ENCODE peak calls at places on chromosomes 1 and 21, in eight cellular contexts. One of them, this sample, is unnamed.
A peak's percentile ranks its signal among the peaks of the same experiment; 100 is the strongest.

GRCh38 chr1:156115514-156116374 is 1.2 kb downstream of the LMNA start:
- DNase-seq in GM12864: no peak
- DNase-seq in AG09319: no peak
- DNase-seq in endothelial cell of umbilical vein: peak; percentile 61
- DNase-seq in esophagus squamous epithelium: no peak
- DNase-seq in fibroblast of lung: peak; percentile 71
- DNase-seq in fibroblast of mammary gland: peak; percentile 74
- DNase-seq in BJ: no peak
- DNase-seq in this sample: no peak

GRCh38 chr1:222654849-222655248 is 37.0 kb downstream of the MIA3 start:
- DNase-seq in GM12864: peak; percentile 77
- DNase-seq in AG09319: no peak
- DNase-seq in endothelial cell of umbilical vein: peak; percentile 8
- DNase-seq in esophagus squamous epithelium: peak; percentile 2
- DNase-seq in fibroblast of lung: no peak
- DNase-seq in fibroblast of mammary gland: peak; percentile 49
- DNase-seq in BJ: no peak
- DNase-seq in this sample: no peak

GRCh38 chr1:26913754-26914619 is at the start of gene NR0B2:
- DNase-seq in GM12864: no peak
- DNase-seq in AG09319: no peak
- DNase-seq in endothelial cell of umbilical vein: peak; percentile 12
- DNase-seq in esophagus squamous epithelium: no peak
- DNase-seq in fibroblast of lung: no peak
- DNase-seq in fibroblast of mammary gland: no peak
- DNase-seq in BJ: no peak
- DNase-seq in this sample: no peak

GRCh38 chr1:69915347-69915746 is 290.0 kb downstream of the LRRC40 start:
- DNase-seq in GM12864: no peak
- DNase-seq in AG09319: peak; percentile 42
- DNase-seq in endothelial cell of umbilical vein: peak; percentile 31
- DNase-seq in esophagus squamous epithelium: no peak
- DNase-seq in fibroblast of lung: peak; percentile 67
- DNase-seq in fibroblast of mammary gland: peak; percentile 61
- DNase-seq in BJ: peak; percentile 47
- DNase-seq in this sample: no peak

GRCh38 chr1:54407957-54408700 is 1.9 kb upstream of the SSBP3 start:
- DNase-seq in GM12864: no peak
- DNase-seq in AG09319: no peak
- DNase-seq in endothelial cell of umbilical vein: peak; percentile 77
- DNase-seq in esophagus squamous epithelium: no peak
- DNase-seq in fibroblast of lung: peak; percentile 80
- DNase-seq in fibroblast of mammary gland: peak; percentile 93
- DNase-seq in BJ: peak; percentile 66
- DNase-seq in this sample: no peak

GRCh38 chr1:204228896-204229295 is 15.1 kb upstream of the GOLT1A start:
- DNase-seq in GM12864: no peak
- DNase-seq in AG09319: no peak
- DNase-seq in endothelial cell of umbilical vein: no peak
- DNase-seq in esophagus squamous epithelium: no peak
- DNase-seq in fibroblast of lung: no peak
- DNase-seq in fibroblast of mammary gland: no peak
- DNase-seq in BJ: no peak
- DNase-seq in this sample: no peak

GRCh38 chr1:1080122-1080753 is 6.1 kb upstream of the RNF223 start:
- DNase-seq in GM12864: no peak
- DNase-seq in AG09319: no peak
- DNase-seq in endothelial cell of umbilical vein: peak; percentile 34
- DNase-seq in esophagus squamous epithelium: no peak
- DNase-seq in fibroblast of lung: peak; percentile 21
- DNase-seq in fibroblast of mammary gland: peak; percentile 37
- DNase-seq in BJ: peak; percentile 17
- DNase-seq in this sample: no peak

GRCh38 chr1:209387271-209387968 is 196.1 kb upstream of the CAMK1G start:
- DNase-seq in GM12864: no peak
- DNase-seq in AG09319: no peak
- DNase-seq in endothelial cell of umbilical vein: no peak
- DNase-seq in esophagus squamous epithelium: no peak
- DNase-seq in fibroblast of lung: no peak
- DNase-seq in fibroblast of mammary gland: no peak
- DNase-seq in BJ: no peak
- DNase-seq in this sample: no peak

GRCh38 chr21:35932232-35932911 is 128.0 kb downstream of the SETD4 start:
- DNase-seq in GM12864: peak; percentile 63
- DNase-seq in AG09319: peak; percentile 5
- DNase-seq in endothelial cell of umbilical vein: peak; percentile 95
- DNase-seq in esophagus squamous epithelium: no peak
- DNase-seq in fibroblast of lung: peak; percentile 85
- DNase-seq in fibroblast of mammary gland: peak; percentile 99
- DNase-seq in BJ: peak; percentile 60
- DNase-seq in this sample: no peak

GRCh38 chr21:35933466-35933865 is 126.9 kb downstream of the SETD4 start:
- DNase-seq in GM12864: no peak
- DNase-seq in AG09319: peak; percentile 58
- DNase-seq in endothelial cell of umbilical vein: peak; percentile 90
- DNase-seq in esophagus squamous epithelium: no peak
- DNase-seq in fibroblast of lung: peak; percentile 82
- DNase-seq in fibroblast of mammary gland: peak; percentile 96
- DNase-seq in BJ: peak; percentile 89
- DNase-seq in this sample: no peak
- TF ChIP-seq CTCF in GM12864: peak; percentile 10
- TF ChIP-seq CTCF in AG09319: peak; percentile 42
- TF ChIP-seq CTCF in endothelial cell of umbilical vein: peak; percentile 28
- TF ChIP-seq CTCF in esophagus squamous epithelium: no peak
- TF ChIP-seq CTCF in fibroblast of lung: peak; percentile 43
- TF ChIP-seq CTCF in fibroblast of mammary gland: peak; percentile 53
- TF ChIP-seq CTCF in BJ: peak; percentile 51
- TF ChIP-seq CTCF in this sample: peak; percentile 55

GRCh38 chr1:40784771-40785151 is 1.2 kb downstream of the KCNQ4 start:
- DNase-seq in GM12864: no peak
- DNase-seq in AG09319: no peak
- DNase-seq in endothelial cell of umbilical vein: no peak
- DNase-seq in esophagus squamous epithelium: no peak
- DNase-seq in fibroblast of lung: no peak
- DNase-seq in fibroblast of mammary gland: no peak
- DNase-seq in BJ: no peak
- DNase-seq in this sample: no peak

GRCh38 chr1:40782371-40782956 is 1.1 kb upstream of the KCNQ4 start:
- DNase-seq in GM12864: no peak
- DNase-seq in AG09319: no peak
- DNase-seq in endothelial cell of umbilical vein: no peak
- DNase-seq in esophagus squamous epithelium: no peak
- DNase-seq in fibroblast of lung: peak; percentile 18
- DNase-seq in fibroblast of mammary gland: no peak
- DNase-seq in BJ: no peak
- DNase-seq in this sample: no peak

GRCh38 chr1:40784141-40784770 is 669 bp downstream of the KCNQ4 start:
- DNase-seq in GM12864: no peak
- DNase-seq in AG09319: no peak
- DNase-seq in endothelial cell of umbilical vein: no peak
- DNase-seq in esophagus squamous epithelium: no peak
- DNase-seq in fibroblast of lung: no peak
- DNase-seq in fibroblast of mammary gland: no peak
- DNase-seq in BJ: no peak
- DNase-seq in this sample: no peak

GRCh38 chr1:40781614-40781971 is 2.0 kb upstream of the KCNQ4 start:
- DNase-seq in GM12864: no peak
- DNase-seq in AG09319: no peak
- DNase-seq in endothelial cell of umbilical vein: no peak
- DNase-seq in esophagus squamous epithelium: no peak
- DNase-seq in fibroblast of lung: no peak
- DNase-seq in fibroblast of mammary gland: no peak
- DNase-seq in BJ: no peak
- DNase-seq in this sample: no peak

DNA sequence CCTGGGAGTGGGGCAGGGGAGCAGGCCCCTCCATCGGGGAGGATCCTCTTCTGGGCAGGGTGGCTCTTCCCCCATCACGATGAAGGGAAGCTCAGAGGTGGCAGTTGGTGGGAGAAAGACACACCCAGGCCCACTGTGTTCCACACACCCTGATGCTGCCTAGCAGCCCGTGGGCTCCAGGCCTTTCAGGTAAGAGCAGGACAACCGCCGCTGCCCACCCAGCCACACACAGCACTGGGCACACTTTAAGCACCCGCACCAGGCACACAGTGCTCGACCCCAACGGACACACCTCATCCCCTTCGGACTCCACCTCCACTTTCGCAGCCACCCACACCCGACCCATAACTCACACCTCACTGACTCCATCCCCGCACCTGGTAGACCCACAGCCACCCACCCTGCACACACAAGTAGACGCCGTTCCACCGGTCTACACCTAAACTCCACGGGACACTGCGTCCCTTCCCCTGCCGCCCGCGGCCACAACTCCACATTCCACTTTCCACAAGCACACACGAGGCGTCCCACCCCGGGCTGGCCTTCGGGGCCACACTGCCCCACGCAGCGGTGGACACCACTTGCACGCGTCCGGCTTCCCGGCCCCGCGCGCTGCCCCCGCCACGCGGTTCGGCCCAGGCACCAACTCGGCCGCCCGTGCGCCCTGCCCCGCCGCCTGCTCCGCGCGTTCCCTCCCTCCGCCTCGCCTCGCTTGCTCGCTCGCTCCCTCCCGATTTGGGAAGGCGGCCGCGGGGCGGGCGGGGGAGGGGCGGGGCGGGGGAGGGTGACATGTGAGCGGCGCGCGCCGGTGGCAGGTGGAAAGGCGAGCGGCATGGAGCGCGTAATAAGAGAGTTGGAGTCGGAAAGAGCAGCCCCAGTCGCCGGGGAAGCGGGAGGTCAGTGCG is at the start of gene KCNQ4:
- DNase-seq in GM12864: no peak
- DNase-seq in AG09319: no peak
- DNase-seq in endothelial cell of umbilical vein: no peak
- DNase-seq in esophagus squamous epithelium: no peak
- DNase-seq in fibroblast of lung: peak; percentile 12
- DNase-seq in fibroblast of mammary gland: no peak
- DNase-seq in BJ: no peak
- DNase-seq in this sample: no peak
- TF ChIP-seq CTCF in GM12864: no peak
- TF ChIP-seq CTCF in AG09319: no peak
- TF ChIP-seq CTCF in endothelial cell of umbilical vein: no peak
- TF ChIP-seq CTCF in esophagus squamous epithelium: no peak
- TF ChIP-seq CTCF in fibroblast of lung: no peak
- TF ChIP-seq CTCF in fibroblast of mammary gland: no peak
- TF ChIP-seq CTCF in BJ: no peak
- TF ChIP-seq CTCF in this sample: no peak

DNA sequence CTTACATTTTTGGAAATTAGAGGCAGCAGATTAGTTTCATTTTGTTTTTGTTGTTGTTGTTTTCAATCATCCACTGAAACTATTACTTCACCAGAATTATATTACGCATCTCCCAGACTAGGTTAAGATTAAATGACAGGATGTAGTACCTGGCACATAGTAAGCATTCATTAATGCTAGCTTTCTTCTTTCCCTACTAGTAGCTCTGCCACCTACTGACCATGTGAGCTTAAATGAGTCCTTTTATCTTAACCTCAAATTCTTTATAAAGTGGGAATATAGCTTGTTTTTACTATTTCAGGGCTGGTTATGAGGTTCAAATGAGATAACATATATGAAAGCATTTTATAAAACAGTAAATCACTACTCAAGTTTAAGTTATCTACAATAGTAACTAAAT is 10.2 kb upstream of the ASPM start:
- DNase-seq in GM12864: no peak
- DNase-seq in AG09319: no peak
- DNase-seq in endothelial cell of umbilical vein: no peak
- DNase-seq in esophagus squamous epithelium: no peak
- DNase-seq in fibroblast of lung: peak; percentile 17
- DNase-seq in fibroblast of mammary gland: no peak
- DNase-seq in BJ: no peak
- DNase-seq in this sample: no peak
- TF ChIP-seq CTCF in GM12864: no peak
- TF ChIP-seq CTCF in AG09319: peak; percentile 10
- TF ChIP-seq CTCF in endothelial cell of umbilical vein: no peak
- TF ChIP-seq CTCF in esophagus squamous epithelium: no peak
- TF ChIP-seq CTCF in fibroblast of lung: peak; percentile 9
- TF ChIP-seq CTCF in fibroblast of mammary gland: peak; percentile 20
- TF ChIP-seq CTCF in BJ: peak; percentile 19
- TF ChIP-seq CTCF in this sample: peak; percentile 34

GRCh38 chr1:161198877-161199431 is at the start of gene ADAMTS4:
- DNase-seq in GM12864: no peak
- DNase-seq in AG09319: peak; percentile 67
- DNase-seq in endothelial cell of umbilical vein: peak; percentile 65
- DNase-seq in esophagus squamous epithelium: no peak
- DNase-seq in fibroblast of lung: peak; percentile 84
- DNase-seq in fibroblast of mammary gland: peak; percentile 98
- DNase-seq in BJ: no peak
- DNase-seq in this sample: no peak

GRCh38 chr1:161200992-161201827 is 957 bp upstream of the NDUFS2 start:
- DNase-seq in GM12864: no peak
- DNase-seq in AG09319: peak; percentile 43
- DNase-seq in endothelial cell of umbilical vein: peak; percentile 87
- DNase-seq in esophagus squamous epithelium: no peak
- DNase-seq in fibroblast of lung: peak; percentile 89
- DNase-seq in fibroblast of mammary gland: peak; percentile 97
- DNase-seq in BJ: no peak
- DNase-seq in this sample: no peak

GRCh38 chr1:161200421-161200991 is 1.7 kb upstream of the ADAMTS4 start:
- DNase-seq in GM12864: no peak
- DNase-seq in AG09319: no peak
- DNase-seq in endothelial cell of umbilical vein: peak; percentile 59
- DNase-seq in esophagus squamous epithelium: no peak
- DNase-seq in fibroblast of lung: no peak
- DNase-seq in fibroblast of mammary gland: peak; percentile 34
- DNase-seq in BJ: no peak
- DNase-seq in this sample: no peak

GRCh38 chr1:161199506-161200119 is 759 bp upstream of the ADAMTS4 start:
- DNase-seq in GM12864: no peak
- DNase-seq in AG09319: no peak
- DNase-seq in endothelial cell of umbilical vein: peak; percentile 42
- DNase-seq in esophagus squamous epithelium: no peak
- DNase-seq in fibroblast of lung: no peak
- DNase-seq in fibroblast of mammary gland: no peak
- DNase-seq in BJ: no peak
- DNase-seq in this sample: no peak

DNA sequence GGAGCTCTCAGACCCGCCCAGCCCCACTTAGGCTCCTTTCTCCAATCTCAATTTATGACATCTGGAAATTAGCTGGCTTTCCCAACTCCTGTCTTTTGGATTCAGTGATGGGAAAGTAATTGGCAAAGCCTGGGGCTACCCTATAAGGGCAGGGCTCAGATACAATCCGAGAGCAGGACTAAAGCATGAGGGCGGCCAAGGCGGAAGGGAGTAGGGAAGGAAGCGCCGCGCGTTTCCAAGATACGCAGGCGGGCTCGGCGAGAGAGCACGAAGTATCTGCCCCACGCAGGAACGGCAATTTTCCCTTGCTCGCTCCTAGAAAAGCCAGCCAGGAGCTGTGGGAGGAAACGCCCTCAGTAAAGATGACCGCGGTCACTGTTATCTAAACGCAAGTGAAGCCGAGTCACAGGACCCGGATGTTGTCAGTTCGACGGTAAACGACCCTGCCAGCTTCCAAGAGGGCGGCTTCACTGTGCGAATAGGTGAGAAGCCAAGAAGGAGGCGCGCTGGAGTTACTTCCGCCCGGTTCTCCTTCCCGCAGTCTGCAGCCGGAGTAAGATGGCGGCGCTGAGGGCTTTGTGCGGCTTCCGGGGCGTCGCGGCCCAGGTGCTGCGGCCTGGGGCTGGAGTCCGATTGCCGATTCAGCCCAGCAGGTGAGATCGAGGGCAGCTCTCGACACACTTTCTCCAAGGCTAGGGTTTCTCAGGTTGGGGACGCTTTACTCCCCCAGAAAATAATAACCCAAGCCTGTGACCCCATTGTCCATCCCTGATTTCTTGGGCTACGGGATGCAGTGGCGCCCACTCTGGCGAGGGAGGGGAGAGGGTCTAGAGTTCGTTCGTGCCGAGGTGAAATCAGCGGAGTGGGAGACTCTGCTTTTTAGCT is at the start of gene NDUFS2:
- DNase-seq in GM12864: peak; percentile 98
- DNase-seq in AG09319: peak; percentile 98
- DNase-seq in endothelial cell of umbilical vein: peak; percentile 98
- DNase-seq in esophagus squamous epithelium: peak; percentile 93
- DNase-seq in fibroblast of lung: peak; percentile 99
- DNase-seq in fibroblast of mammary gland: peak; percentile 99
- DNase-seq in BJ: peak; percentile 93
- DNase-seq in this sample: peak; percentile 97
- TF ChIP-seq CTCF in GM12864: peak; percentile 30
- TF ChIP-seq CTCF in AG09319: no peak
- TF ChIP-seq CTCF in endothelial cell of umbilical vein: peak; percentile 9
- TF ChIP-seq CTCF in esophagus squamous epithelium: no peak
- TF ChIP-seq CTCF in fibroblast of lung: peak; percentile 8
- TF ChIP-seq CTCF in fibroblast of mammary gland: peak; percentile 8
- TF ChIP-seq CTCF in BJ: peak; percentile 39
- TF ChIP-seq CTCF in this sample: peak; percentile 40